ENCODE peak calls at places on chromosomes 16 and 17, in six cellular contexts. M, H, L, T, G and N are unnamed samples.

GRCh38 chr16:22220714-22221113 is 14.6 kb downstream of the EEF2K start:
- DNase-seq in T (no peak), H (no peak), M (no peak), L (no peak), G (no peak), N (no peak)

GRCh38 chr16:29968205-29968604 is 5.5 kb upstream of the TAOK2 start:
- DNase-seq in M (no peak), H (no peak), L (no peak), G (no peak), T (no peak), N (no peak)

GRCh38 chr17:60562421-60562820 is 36.4 kb upstream of the APPBP2 start:
- DNase-seq in M (no peak), L (no peak), H (no peak), T (no peak), G (no peak), N (no peak)

GRCh38 chr17:42017866-42018200 is 594 bp upstream of the DNAJC7 start:
- DNase-seq in H (no peak), L (no peak), M (no peak), G (no peak), T (no peak), N (no peak)

GRCh38 chr17:83200231-83200699 is 120.9 kb downstream of the METRNL start:
- DNase-seq in T (peak), L (no peak), H (peak), G (no peak), M (peak), N (no peak)

GRCh38 chr16:27109666-27110523 is 43.2 kb downstream of the C16orf82 start:
- DNase-seq in G (peak), L (peak), H (peak), T (peak), M (peak), N (peak)

GRCh38 chr17:55301521-55302406 is 37.0 kb downstream of the HLF start:
- DNase-seq in M (no peak), H (no peak), L (no peak), G (no peak), T (no peak), N (no peak)

GRCh38 chr17:2692781-2693135 is 18.8 kb downstream of the CLUH start:
- DNase-seq in G (no peak), T (no peak), L (no peak), M (peak), H (no peak), N (no peak)

GRCh38 chr16:54542805-54543504 is 256.4 kb upstream of the IRX3 start:
- DNase-seq in L (no peak), T (no peak), G (no peak), H (no peak), M (no peak), N (no peak)

GRCh38 chr16:74035816-74036215 is 260.8 kb upstream of the PSMD7 start:
- DNase-seq in L (peak), H (peak), G (no peak), M (no peak), T (no peak), N (no peak)

GRCh38 chr17:39555368-39555767 is 52.4 kb downstream of the NEUROD2 start:
- DNase-seq in H (no peak), L (no peak), M (no peak), T (no peak), G (no peak), N (no peak)